ENCODE peak calls at places on chromosomes 7 and 10, in seven cellular contexts. G, O, M, R, J, E and U are unnamed samples. For H3K4me1, the result is how much of the 10 kb centered on the place peaks cover.

GRCh38 chr7:34191766-34192550 is 286.6 kb downstream of the BMPER start:
- DNase-seq in O (no peak), G (no peak), M (no peak), J (no peak), E (no peak), R (no peak), U (no peak)

GRCh38 chr7:70092314-70093303 is 494.3 kb downstream of the AUTS2 start:
- DNase-seq in E (no peak), M (no peak), G (no peak), O (no peak), R (no peak), J (no peak), U (no peak)

GRCh38 chr7:70266186-70266585 is 667.9 kb downstream of the AUTS2 start:
- DNase-seq in M (no peak), O (no peak), E (no peak), R (no peak), G (no peak), J (no peak), U (no peak)

GRCh38 chr7:129906700-129907099 is 46.1 kb downstream of the UBE2H start:
- DNase-seq in J (no peak), E (no peak), M (no peak), O (no peak), G (no peak), R (no peak), U (no peak)

GRCh38 chr10:126872768-126873167 is 32.5 kb upstream of the DOCK1 start:
- DNase-seq in J (no peak), R (peak), O (no peak), E (no peak), M (no peak), G (no peak), U (no peak)

GRCh38 chr10:28984431-28984830 is 304.4 kb upstream of the LYZL1 start:
- DNase-seq in R (no peak), M (peak), E (peak), O (peak), J (peak), G (peak), U (peak)

GRCh38 chr10:69968830-69969229 is 83.8 kb upstream of the MACROH2A2 start:
- DNase-seq in R (peak), E (peak), J (no peak), O (peak), G (no peak), M (no peak), U (no peak)

GRCh38 chr10:98349508-98349922 is 65.5 kb downstream of the PYROXD2 start:
- DNase-seq in E (no peak), R (no peak), O (no peak), G (peak), J (no peak), M (peak), U (no peak)

GRCh38 chr7:104848386-104848990 is 165.5 kb upstream of the KMT2E start:
- DNase-seq in M (no peak), J (peak), G (peak), O (peak), E (peak), R (peak), U (no peak)

GRCh38 chr7:95908499-95908898 is 136.1 kb downstream of the DYNC1I1 start:
- DNase-seq in E (no peak), R (no peak), M (no peak), G (no peak), O (no peak), J (no peak), U (no peak)

GRCh38 chr10:130558778-130559177 is 422.6 kb downstream of the GLRX3 start:
- DNase-seq in E (no peak), M (no peak), J (no peak), O (no peak), G (no peak), R (no peak), U (no peak)

GRCh38 chr10:130560079-130560478 is 423.9 kb downstream of the GLRX3 start:
- DNase-seq in R (no peak), G (no peak), E (no peak), O (no peak), J (no peak), M (no peak), U (no peak)

GRCh38 chr10:130559213-130559944 is 423.2 kb downstream of the GLRX3 start:
- DNase-seq in G (no peak), J (no peak), O (no peak), M (no peak), R (no peak), E (no peak), U (no peak)

GRCh38 chr10:130561681-130562080 is 425.5 kb downstream of the GLRX3 start:
- DNase-seq in R (no peak), O (no peak), G (no peak), J (no peak), E (no peak), M (no peak), U (no peak)

DNA sequence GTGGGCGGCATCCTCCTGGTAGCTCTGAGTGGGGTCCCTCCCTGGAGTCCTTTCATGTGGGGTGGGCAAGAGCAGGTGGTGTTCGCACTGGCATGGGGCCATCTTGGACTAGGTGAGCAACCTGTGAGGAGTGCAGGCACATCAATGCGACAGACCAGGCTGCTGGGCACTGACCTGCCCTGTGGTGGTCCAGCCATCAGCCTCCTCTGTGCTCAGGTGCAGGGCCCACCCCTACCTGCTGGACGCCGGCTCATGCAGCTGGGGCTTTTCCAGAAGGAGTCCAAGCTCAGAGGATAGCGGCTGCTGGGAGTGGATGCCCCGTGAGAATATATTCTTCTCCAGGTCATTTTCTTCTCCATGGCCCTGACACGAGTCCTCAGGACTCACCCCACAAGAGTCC is 424.4 kb downstream of the GLRX3 start:
- DNase-seq in E (no peak), R (no peak), O (no peak), M (no peak), G (no peak), J (no peak), U (no peak)
- H3K4me1 ChIP-seq in E (under half), R (under half), O (under half), M (under half), G (under half), J (under half), U (under half)

GRCh38 chr7:139034336-139034735 is 1.5 kb downstream of the ZC3HAV1L start:
- DNase-seq in R (no peak), M (no peak), O (no peak), G (no peak), J (no peak), E (no peak), U (no peak)

GRCh38 chr7:139035588-139036353 is at the start of gene ZC3HAV1L:
- DNase-seq in G (peak), J (peak), E (no peak), R (peak), M (peak), O (peak), U (peak)

GRCh38 chr7:139033346-139034114 is 2.3 kb downstream of the ZC3HAV1L start:
- DNase-seq in G (no peak), R (no peak), M (no peak), E (no peak), O (no peak), J (peak), U (no peak)

GRCh38 chr7:139036901-139037300 is 1.1 kb upstream of the ZC3HAV1L start:
- DNase-seq in E (no peak), G (no peak), O (no peak), M (no peak), J (no peak), R (no peak), U (no peak)

DNA sequence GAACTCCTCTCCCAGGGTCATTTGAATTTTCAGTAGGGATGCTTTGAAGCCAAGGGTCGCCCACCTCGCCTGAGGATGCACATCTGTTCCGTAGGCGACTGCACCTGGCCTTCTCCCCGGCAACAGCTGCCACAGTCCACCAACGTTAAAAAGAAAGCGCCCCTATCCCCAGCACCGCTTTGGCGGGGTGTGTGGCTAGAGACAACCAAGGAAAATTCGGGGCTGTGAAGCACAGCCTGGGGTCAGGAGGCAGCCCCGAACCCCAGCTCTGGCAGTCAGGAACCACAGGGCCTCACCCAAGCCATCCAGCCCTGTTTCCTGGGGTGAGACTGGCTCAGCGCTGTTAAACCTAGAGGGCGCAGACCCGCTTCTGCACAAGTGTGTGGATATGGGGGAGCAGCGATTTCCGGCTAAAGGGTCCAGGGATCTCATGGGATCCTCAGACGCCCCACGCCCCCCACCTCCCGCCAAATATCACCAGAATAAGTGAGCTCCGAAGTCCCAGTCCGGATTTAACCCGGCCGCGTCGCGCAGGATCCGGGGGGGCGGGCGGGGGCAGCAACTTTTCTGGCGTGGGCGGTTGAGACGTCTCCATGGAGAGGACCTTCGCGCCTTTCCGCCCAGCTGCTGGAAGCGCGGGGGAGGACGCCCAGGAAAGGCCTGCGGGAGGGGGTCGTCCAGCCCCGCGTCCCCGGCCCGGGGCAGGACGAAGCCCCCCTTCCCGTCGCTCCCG is 821 bp downstream of the ZC3HAV1L start:
- DNase-seq in M (peak), J (peak), O (no peak), E (no peak), G (peak), R (peak), U (no peak)
- TF ChIP-seq CTCF in M (no peak), J (no peak), O (no peak), E (no peak), G (no peak), R (peak), U (no peak)

DNA sequence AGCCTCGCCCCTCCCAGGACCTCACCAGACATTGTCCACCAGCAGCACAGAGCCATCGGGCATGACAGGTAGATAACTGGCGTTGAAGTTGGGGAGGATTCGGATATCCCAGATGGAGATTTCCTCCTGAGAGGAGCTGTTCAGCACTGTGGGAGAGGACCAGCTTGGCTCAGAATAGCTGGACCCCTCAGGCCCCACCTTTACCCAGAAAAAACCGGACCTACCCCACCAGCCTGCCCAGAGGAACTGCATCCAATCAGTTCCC is 1.5 kb downstream of the TRAPPC14 start:
- DNase-seq in M (no peak), J (no peak), O (no peak), G (no peak), E (no peak), R (no peak), U (peak)
- TF ChIP-seq POLR2AphosphoS5 in M (no peak), J (no peak), O (no peak), G (no peak), E (no peak), R (no peak), U (no peak)

GRCh38 chr10:79273603-79274002 is 73.7 kb upstream of the PPIF start:
- DNase-seq in R (no peak), O (no peak), E (no peak), J (no peak), G (no peak), M (peak), U (no peak)
- H3K4me1 ChIP-seq in R (under half), O (half or more), E (under half), J (under half), G (under half), M (half or more), U (half or more)

GRCh38 chr10:58544135-58544534 is 31.5 kb downstream of the BICC1 start:
- DNase-seq in M (no peak), E (no peak), R (no peak), O (no peak), J (no peak), G (no peak), U (no peak)
- TF ChIP-seq CTCF in M (no peak), E (no peak), R (no peak), O (no peak), J (no peak), G (no peak), U (no peak)

DNA sequence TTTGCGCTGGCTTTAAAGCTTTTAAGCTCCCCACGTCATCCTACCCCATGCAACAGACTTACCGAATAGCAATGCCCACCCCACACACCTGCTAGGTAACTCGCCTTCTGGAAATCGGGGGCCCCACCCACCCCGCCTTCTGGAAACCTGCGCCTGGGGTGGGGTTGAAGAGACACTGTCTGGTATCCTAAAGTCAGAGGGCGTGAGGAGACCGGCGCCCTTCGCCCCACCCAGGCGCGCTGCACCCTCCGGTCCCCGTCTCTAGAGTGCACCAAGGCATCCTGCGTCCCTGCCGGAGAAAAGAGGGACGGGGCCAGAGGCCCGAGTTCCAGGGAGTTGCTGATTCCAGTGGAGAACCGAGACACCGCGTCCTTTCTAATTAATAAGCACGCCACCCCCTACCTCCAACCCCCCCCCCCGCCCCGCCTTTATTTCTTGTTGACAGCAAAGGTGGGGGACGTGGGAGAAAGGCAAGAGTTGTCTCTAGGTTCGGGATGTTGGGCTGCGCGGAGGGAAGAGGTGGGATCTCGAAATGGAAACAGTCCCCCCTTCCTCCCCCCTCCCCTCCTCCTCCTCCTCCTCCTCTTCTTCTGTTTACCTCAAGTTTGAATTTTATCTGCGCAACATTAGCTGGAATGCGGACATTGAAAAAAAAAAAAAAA is 220.9 kb upstream of the MKLN1 start:
- DNase-seq in O (peak), J (peak), R (peak), G (peak), E (peak), M (peak), U (peak)
- TF ChIP-seq POLR2AphosphoS5 in O (no peak), J (no peak), R (no peak), G (no peak), E (peak), M (no peak), U (no peak)

DNA sequence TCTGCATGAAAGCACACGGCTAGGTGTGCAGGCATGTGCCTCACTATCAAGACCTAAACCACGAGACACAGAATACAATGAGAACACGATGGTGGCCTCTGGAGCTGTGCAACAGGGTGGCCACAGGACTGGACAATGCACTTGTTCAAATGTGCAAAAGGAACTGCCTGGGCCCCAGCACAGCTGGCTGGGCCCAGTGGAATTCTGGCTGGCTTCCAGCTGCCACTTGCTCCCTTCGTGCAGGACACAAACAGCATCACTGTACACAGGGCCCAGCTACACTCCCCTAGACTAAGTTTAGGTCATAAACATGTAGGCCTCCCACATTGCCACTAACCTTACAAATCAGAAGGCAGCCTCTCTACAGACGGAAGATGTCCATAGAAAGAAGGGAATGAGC is 23.4 kb downstream of the DOCK4 start:
- DNase-seq in R (no peak), M (no peak), J (no peak), O (no peak), G (no peak), E (no peak), U (no peak)
- H3K4me1 ChIP-seq in R (under half), M (under half), J (under half), O (under half), G (under half), E (under half), U (under half)

GRCh38 chr7:46710927-46711326 is 789.9 kb upstream of the IGFBP3 start:
- DNase-seq in R (no peak), E (no peak), J (no peak), M (no peak), G (no peak), O (no peak), U (no peak)

GRCh38 chr7:46705416-46706255 is 784.6 kb upstream of the IGFBP3 start:
- DNase-seq in M (no peak), J (no peak), G (no peak), O (no peak), E (no peak), R (no peak), U (no peak)

DNA sequence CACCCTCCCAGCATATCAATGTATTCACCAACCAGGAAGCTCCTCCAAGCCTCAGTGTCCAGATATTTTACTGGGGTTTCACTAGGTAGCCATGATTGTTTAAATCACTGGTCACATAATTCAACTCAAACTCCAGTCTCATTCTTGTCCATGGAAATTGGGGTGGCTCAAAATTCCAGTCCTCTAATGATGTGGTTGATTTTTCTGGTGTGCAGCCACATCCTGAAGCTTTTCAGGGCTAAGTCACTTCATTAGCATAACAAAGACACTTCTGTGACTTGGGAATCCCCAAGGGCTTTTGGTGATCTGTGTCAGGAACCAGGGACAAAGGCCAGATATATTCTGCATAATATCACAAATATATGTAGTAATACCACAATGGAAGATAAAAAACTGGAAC is 786.9 kb upstream of the IGFBP3 start:
- DNase-seq in E (no peak), O (no peak), M (no peak), J (no peak), G (no peak), R (peak), U (no peak)
- TF ChIP-seq CTCF in E (no peak), O (no peak), M (no peak), J (no peak), G (no peak), R (no peak), U (no peak)

DNA sequence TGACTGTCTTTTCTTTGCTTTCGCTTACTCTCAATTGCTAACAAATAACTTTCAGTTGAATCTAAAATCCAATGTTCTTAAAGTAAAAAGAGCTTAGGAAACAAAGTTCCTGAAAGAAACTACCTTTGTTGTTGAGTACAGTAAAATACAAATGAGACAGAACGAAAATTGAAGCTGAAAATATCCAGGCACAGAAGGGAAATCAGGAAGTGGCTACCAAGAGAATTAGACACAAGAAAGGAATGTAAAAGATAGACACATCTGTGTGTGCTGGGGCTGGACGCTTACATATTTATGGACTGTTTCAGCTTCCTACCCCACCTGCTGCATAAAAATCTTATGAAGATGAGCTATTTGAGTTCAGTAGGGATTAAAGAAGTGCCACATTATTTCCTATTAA is 161.7 kb upstream of the PLXDC2 start:
- DNase-seq in O (no peak), R (no peak), E (no peak), J (no peak), G (no peak), M (no peak), U (no peak)
- TF ChIP-seq POLR2AphosphoS5 in O (no peak), R (no peak), E (no peak), J (no peak), G (no peak), M (no peak), U (no peak)

GRCh38 chr7:47906883-47907282 is 41.4 kb downstream of the PKD1L1 start:
- DNase-seq in E (no peak), J (no peak), R (no peak), M (no peak), O (no peak), G (no peak), U (no peak)
- H3K4me1 ChIP-seq in E (under half), J (under half), R (under half), M (under half), O (under half), G (under half), U (under half)